ENCODE peak calls at places on chromosomes 11 and 22, in four cellular contexts. Y, C, O and V are unnamed samples.

GRCh38 chr22:24697671-24698082 is 76.8 kb downstream of the PIWIL3 start:
- DNase-seq in Y (peak), C (peak), O (no peak), V (no peak)

GRCh38 chr11:27795955-27796861 is 96.0 kb upstream of the BDNF start:
- DNase-seq in Y (no peak), C (no peak), O (no peak), V (no peak)

GRCh38 chr11:96213500-96213899 is 129.5 kb downstream of the MAML2 start:
- DNase-seq in Y (no peak), C (no peak), O (no peak), V (peak)

GRCh38 chr22:49404020-49404419 is 423.7 kb downstream of the BRD1 start:
- DNase-seq in Y (no peak), C (no peak), O (no peak), V (no peak)

GRCh38 chr11:45333506-45333971 is 47.4 kb upstream of the SYT13 start:
- DNase-seq in Y (no peak), C (no peak), O (peak), V (no peak)

GRCh38 chr11:95499516-95500135 is 268.6 kb upstream of the SESN3 start:
- DNase-seq in Y (no peak), C (no peak), O (no peak), V (no peak)

GRCh38 chr11:94882931-94883330 is 90.4 kb downstream of the CWC15 start:
- DNase-seq in Y (no peak), C (no peak), O (no peak), V (no peak)

GRCh38 chr22:34800265-34800664 is 265.7 kb upstream of the ISX start:
- DNase-seq in Y (no peak), C (peak), O (no peak), V (peak)

GRCh38 chr22:49372530-49373288 is 455.0 kb downstream of the BRD1 start:
- DNase-seq in Y (no peak), C (peak), O (no peak), V (no peak)

GRCh38 chr11:82683029-82683428 is 50.6 kb downstream of the FAM181B start:
- DNase-seq in Y (no peak), C (no peak), O (no peak), V (no peak)

GRCh38 chr11:67295846-67296245 is 6.7 kb downstream of the ANKRD13D start:
- DNase-seq in Y (no peak), C (no peak), O (no peak), V (no peak)

GRCh38 chr22:45952553-45952952 is 24.4 kb downstream of the WNT7B start:
- DNase-seq in Y (no peak), C (no peak), O (no peak), V (no peak)

GRCh38 chr11:124938206-124938765 is 2.4 kb upstream of the HEPACAM start:
- DNase-seq in Y (no peak), C (no peak), O (no peak), V (no peak)

GRCh38 chr11:117221775-117222517 is 9.9 kb downstream of the PCSK7 start:
- DNase-seq in Y (peak), C (peak), O (no peak), V (no peak)

GRCh38 chr22:40524392-40525249 is 111.9 kb downstream of the MRTFA start:
- DNase-seq in Y (no peak), C (no peak), O (no peak), V (no peak)

GRCh38 chr22:43349636-43350035 is 6.5 kb upstream of the SCUBE1 start:
- DNase-seq in Y (no peak), C (no peak), O (no peak), V (no peak)

GRCh38 chr22:20131593-20131855 is at the start of gene ZDHHC8:
- DNase-seq in Y (peak), C (no peak), O (no peak), V (no peak)

GRCh38 chr11:114074546-114075342 is 15.2 kb downstream of the ZBTB16 start:
- DNase-seq in Y (no peak), C (no peak), O (no peak), V (no peak)

GRCh38 chr11:8383627-8384026 is 119.9 kb upstream of the LMO1 start:
- DNase-seq in Y (no peak), C (no peak), O (no peak), V (no peak)

GRCh38 chr11:28123151-28123571 is 15.0 kb downstream of the METTL15 start:
- DNase-seq in Y (no peak), C (no peak), O (no peak), V (no peak)

GRCh38 chr11:32385998-32386397 is 49.3 kb downstream of the WT1 start:
- DNase-seq in Y (no peak), C (no peak), O (peak), V (peak)
- TF ChIP-seq CTCF in Y (no peak), C (no peak), O (peak), V (peak)

GRCh38 chr11:72643547-72643946 is 30.7 kb downstream of the PDE2A start:
- DNase-seq in Y (peak), C (no peak), O (no peak), V (no peak)
- H3K4me3 ChIP-seq in Y (no peak), C (no peak), O (no peak), V (no peak)

GRCh38 chr22:50508897-50509296 is 873 bp downstream of the NCAPH2 start:
- DNase-seq in Y (no peak), C (no peak), O (no peak), V (no peak)

GRCh38 chr22:50506611-50507420 is 686 bp downstream of the LMF2 start:
- DNase-seq in Y (no peak), C (no peak), O (no peak), V (no peak)

GRCh38 chr22:50507421-50507990 is at the start of gene LMF2:
- DNase-seq in Y (peak), C (peak), O (no peak), V (no peak)

GRCh38 chr22:50505776-50506610 is 1.5 kb downstream of the LMF2 start:
- DNase-seq in Y (no peak), C (peak), O (no peak), V (no peak)

DNA sequence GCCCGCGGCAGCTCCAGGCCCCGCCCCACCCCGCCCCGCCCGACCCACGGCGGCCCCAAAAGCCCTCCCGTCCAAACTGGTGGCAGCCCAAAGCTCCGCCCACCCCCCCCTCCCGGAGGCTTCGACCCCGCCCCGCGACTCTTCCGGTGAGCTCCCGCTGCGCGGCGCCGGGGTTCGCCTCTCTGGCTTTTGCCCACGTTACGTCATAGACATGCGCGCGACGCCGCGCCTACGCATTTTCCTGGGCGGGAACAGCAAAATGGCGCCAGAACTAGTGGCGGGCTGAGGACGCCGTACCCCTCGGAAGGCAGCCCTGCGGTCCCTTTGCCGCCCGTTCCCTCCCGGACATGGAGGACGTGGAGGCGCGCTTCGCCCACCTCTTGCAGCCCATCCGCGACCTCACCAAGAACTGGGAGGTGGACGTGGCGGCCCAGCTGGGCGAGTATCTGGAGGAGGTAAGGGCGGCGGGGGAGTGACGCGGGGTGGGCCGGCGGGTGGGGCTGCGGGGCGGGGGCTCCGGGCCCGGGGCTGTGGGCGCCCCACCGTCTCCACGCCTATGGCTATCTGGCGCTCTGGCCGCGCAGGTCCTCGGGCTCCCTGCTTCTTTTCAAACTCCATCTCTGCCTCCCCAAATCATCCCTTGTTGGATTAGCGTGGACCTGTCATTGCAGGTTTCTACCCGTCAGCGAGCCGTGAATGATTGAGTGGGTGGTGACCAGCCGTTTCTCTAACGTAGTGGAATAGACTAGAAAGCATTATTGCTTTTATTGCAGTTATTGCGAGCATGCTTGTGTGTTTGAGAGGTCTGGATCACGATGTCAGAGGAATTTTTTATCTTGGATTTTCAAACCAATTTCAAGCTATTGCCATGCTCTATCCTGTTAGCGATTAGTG is at the start of gene NCAPH2:
- DNase-seq in Y (peak), C (peak), O (peak), V (peak)
- TF ChIP-seq CTCF in Y (no peak), C (no peak), O (no peak), V (no peak)

DNA sequence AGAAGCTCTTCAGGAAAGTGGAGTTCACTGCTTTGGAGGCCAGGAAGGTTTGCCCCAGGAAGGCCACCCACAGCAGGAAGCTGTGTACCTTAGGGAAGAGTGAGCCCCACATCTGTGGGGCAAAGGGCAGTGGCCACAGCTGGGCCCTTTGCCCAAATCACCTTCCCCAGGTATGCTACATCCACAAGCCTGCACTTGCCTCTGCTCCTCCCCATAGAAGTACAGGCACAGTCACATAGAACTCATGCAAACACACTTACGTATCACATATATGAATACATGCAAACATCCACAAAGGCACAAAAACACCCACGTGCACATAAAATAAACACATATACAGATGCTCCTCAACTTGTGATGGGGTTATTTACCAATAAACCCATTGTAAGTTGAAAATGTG is 2.1 kb downstream of the TRIM29 start:
- DNase-seq in Y (no peak), C (no peak), O (no peak), V (no peak)
- H3K4me3 ChIP-seq in Y (no peak), C (no peak), O (no peak), V (no peak)

GRCh38 chr11:697811-698311 is 2.2 kb downstream of the TMEM80 start:
- DNase-seq in Y (no peak), C (no peak), O (no peak), V (no peak)
- TF ChIP-seq CTCF in Y (no peak), C (no peak), O (no peak), V (no peak)

DNA sequence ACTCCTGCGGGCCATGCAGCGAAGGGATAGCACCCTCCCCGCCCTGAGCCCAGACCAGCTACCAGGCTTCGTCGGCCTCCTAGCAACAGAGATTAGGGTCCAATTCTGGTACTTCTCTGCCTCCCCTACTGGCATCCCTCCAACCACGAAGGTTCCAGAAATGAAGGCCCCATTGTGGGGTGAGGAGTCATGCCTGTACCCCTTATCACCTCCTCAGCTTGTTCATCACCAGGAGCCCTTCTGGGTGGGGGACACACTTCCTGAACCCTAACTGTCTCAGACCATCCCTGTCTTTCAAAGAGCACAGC is 1.8 kb downstream of the PHLDA2 start:
- DNase-seq in Y (peak), C (no peak), O (no peak), V (no peak)
- H3K4me3 ChIP-seq in Y (no peak), C (no peak), O (peak), V (peak)